ENCODE peak calls at places on chromosomes 3 and 15, in nine cellular contexts. Z, M, D, N, X, Y, L, F and I are unnamed samples.

GRCh38 chr3:107598926-107599754 is 76.4 kb downstream of the BBX start:
- DNase-seq in X (no peak), N (peak), Y (peak), F (peak), M (peak), L (peak), D (peak), Z (peak), I (peak)

GRCh38 chr15:76625267-76625666 is 279.9 kb downstream of the SCAPER start:
- DNase-seq in L (no peak), D (no peak), X (no peak), F (peak), Z (no peak), M (no peak), Y (no peak), N (no peak), I (no peak)

GRCh38 chr3:141449424-141449823 is 37.4 kb upstream of the RASA2 start:
- DNase-seq in D (no peak), X (no peak), N (no peak), Y (no peak), F (no peak), M (no peak), Z (no peak), L (no peak), I (no peak)

GRCh38 chr3:150232992-150233451 is 175.1 kb upstream of the TSC22D2 start:
- DNase-seq in D (peak), F (no peak), Y (no peak), M (peak), Z (peak), X (no peak), N (peak), L (no peak), I (no peak)

GRCh38 chr3:149529099-149529498 is 54.6 kb downstream of the TM4SF4 start:
- DNase-seq in M (no peak), X (no peak), F (no peak), Y (peak), Z (peak), N (no peak), L (no peak), D (no peak), I (no peak)

GRCh38 chr3:98817546-98817945 is 54.4 kb downstream of the ST3GAL6 start:
- DNase-seq in M (no peak), Y (no peak), N (peak), Z (peak), D (peak), F (peak), X (no peak), L (peak), I (no peak)

GRCh38 chr15:60871731-60872130 is 357.4 kb downstream of the RORA start:
- DNase-seq in Y (no peak), X (no peak), M (no peak), N (no peak), D (no peak), L (peak), Z (peak), F (no peak), I (no peak)

GRCh38 chr15:74655424-74655823 is 39.8 kb downstream of the CLK3 start:
- DNase-seq in D (no peak), F (no peak), Y (no peak), L (no peak), M (no peak), N (no peak), Z (peak), X (no peak), I (no peak)

GRCh38 chr15:60000113-60000823 is 3.8 kb upstream of the FOXB1 start:
- DNase-seq in X (no peak), Z (no peak), N (no peak), F (peak), M (no peak), L (no peak), D (no peak), Y (no peak), I (no peak)

GRCh38 chr3:29346828-29347227 is 66.0 kb downstream of the RBMS3 start:
- DNase-seq in Y (no peak), D (peak), Z (peak), M (no peak), L (peak), X (no peak), N (peak), F (no peak), I (no peak)

GRCh38 chr3:141410861-141411771 is 42.8 kb downstream of the ZBTB38 start:
- DNase-seq in Y (peak), F (no peak), D (peak), L (peak), Z (peak), X (no peak), N (peak), M (no peak), I (peak)

GRCh38 chr3:107660316-107660976 is 137.7 kb downstream of the BBX start:
- DNase-seq in L (peak), D (peak), N (peak), Z (peak), M (no peak), X (no peak), F (peak), Y (no peak), I (no peak)

GRCh38 chr3:120567370-120568197 is 28.6 kb upstream of the NDUFB4 start:
- DNase-seq in M (no peak), D (peak), L (peak), F (peak), X (no peak), Y (peak), Z (peak), N (peak), I (no peak)

GRCh38 chr3:136074546-136074945 is 109.0 kb downstream of the PPP2R3A start:
- DNase-seq in D (no peak), M (no peak), N (peak), X (no peak), L (no peak), Y (no peak), F (no peak), Z (peak), I (no peak)

GRCh38 chr3:29705906-29706507 is 425.1 kb downstream of the RBMS3 start:
- DNase-seq in X (no peak), L (no peak), N (no peak), M (no peak), D (no peak), Z (no peak), Y (no peak), F (no peak), I (no peak)

GRCh38 chr3:56813656-56813965 is 11.9 kb upstream of the ARHGEF3 start:
- DNase-seq in F (no peak), M (no peak), D (no peak), Y (peak), X (no peak), L (no peak), N (no peak), Z (no peak), I (no peak)

GRCh38 chr3:141795719-141796435 is 32.7 kb downstream of the GRK7 start:
- DNase-seq in Z (peak), F (peak), M (no peak), Y (no peak), N (peak), X (no peak), D (no peak), L (peak), I (peak)

GRCh38 chr3:62318365-62318751 is 55.0 kb downstream of the FEZF2 start:
- DNase-seq in L (no peak), F (no peak), Z (no peak), X (no peak), D (no peak), Y (no peak), N (no peak), M (no peak), I (no peak)
- H3K27ac ChIP-seq in L (no peak), F (no peak), Z (peak), X (peak), D (no peak), Y (peak), N (peak), M (peak), I (peak)

GRCh38 chr15:30816430-30816829 is 87.3 kb upstream of the FAN1 start:
- DNase-seq in L (no peak), F (no peak), D (no peak), X (no peak), Y (no peak), Z (no peak), N (no peak), M (no peak), I (no peak)
- H3K4me3 ChIP-seq in L (no peak), F (no peak), D (no peak), X (no peak), Y (no peak), Z (no peak), N (no peak), M (no peak), I (no peak)

DNA sequence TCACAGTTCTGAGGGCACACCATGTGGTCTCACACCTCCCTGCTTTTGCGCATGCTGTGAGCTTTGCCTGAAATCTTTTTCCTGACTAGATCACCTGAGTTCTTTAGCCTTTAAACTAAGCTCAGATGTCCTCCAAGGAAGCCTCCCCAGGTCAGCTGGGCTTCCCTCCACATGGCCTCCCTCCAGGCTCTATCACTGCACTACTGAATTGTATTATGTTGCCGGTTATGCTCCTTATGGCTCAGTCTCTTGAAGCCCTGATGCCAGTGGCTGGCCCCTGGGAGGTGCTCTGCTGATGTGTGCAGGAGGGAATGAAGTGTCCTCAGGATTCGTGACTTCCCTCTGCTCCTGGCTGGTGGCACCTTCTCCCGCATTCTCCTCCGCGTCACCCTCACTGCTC is 93.3 kb upstream of the BLM start:
- DNase-seq in X (no peak), L (no peak), Y (no peak), Z (no peak), F (no peak), N (no peak), M (no peak), D (no peak), I (no peak)
- H3K27ac ChIP-seq in X (no peak), L (no peak), Y (no peak), Z (no peak), F (no peak), N (no peak), M (no peak), D (no peak), I (no peak)

DNA sequence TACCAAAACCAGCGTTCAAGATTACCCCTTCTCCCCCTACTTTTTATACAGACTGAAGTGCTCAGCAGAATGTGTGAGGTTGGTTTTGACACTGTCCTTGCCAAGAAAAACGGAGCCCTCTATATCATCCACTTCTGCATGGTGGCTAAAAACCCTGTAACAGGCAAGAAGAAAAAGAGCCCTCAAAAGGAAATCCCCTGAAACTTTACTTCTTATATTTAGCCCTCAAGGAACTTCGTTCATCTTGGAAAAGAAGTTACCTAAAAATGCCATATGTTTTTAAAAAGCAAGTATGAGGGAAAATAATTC is 473.6 kb downstream of the FOXP1 start:
- DNase-seq in N (no peak), Y (no peak), Z (no peak), X (no peak), L (no peak), M (no peak), D (no peak), F (no peak), I (no peak)
- H3K4me3 ChIP-seq in N (no peak), Y (no peak), Z (no peak), X (no peak), L (no peak), M (no peak), D (no peak), F (no peak), I (no peak)

GRCh38 chr3:31189971-31190370 is 295.5 kb upstream of the GADL1 start:
- DNase-seq in M (no peak), N (no peak), L (no peak), Z (no peak), X (no peak), D (no peak), Y (no peak), F (no peak), I (no peak)
- H3K27ac ChIP-seq in M (no peak), N (no peak), L (no peak), Z (no peak), X (no peak), D (no peak), Y (no peak), F (no peak), I (no peak)

DNA sequence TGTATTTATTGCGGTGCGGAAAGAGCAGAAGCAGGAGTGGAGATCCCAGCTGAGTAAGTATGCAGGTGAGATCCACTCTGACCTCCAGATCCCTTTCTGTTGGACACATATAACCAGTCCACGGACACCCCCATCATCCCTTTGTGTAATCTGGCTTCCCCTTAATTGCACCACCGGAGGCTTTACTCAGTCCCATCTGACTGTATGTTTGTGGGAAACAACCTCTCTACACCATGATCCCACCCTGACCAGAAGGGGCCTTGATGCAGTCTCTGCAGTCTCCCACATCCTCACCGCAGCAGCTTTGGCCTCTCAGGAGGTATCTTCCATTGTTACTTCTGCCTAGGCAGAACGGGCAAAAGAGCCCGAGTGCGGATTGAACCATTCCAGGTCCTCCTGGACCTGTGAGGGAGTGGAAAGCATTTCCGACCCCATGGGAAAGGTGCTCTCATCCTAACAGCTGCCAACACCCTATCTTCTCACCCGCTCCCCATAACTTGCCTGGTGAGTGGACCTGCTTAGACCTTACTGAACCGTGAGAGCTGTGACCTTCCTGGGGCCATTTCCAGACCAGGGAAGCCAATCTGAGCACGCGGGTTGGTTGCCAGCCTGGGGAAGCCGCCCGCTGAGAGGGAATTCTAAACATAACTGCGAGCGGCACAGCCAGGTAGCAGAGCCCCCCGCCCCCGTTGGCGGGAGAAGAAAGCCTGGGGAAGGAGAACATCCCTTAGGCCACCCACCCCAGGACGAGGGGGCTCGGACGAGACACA is 1.1 kb downstream of the SLCO2A1 start:
- DNase-seq in F (peak), L (no peak), D (no peak), X (no peak), M (no peak), Z (no peak), Y (no peak), N (no peak), I (no peak)
- H3K4me3 ChIP-seq in F (peak), L (no peak), D (no peak), X (peak), M (peak), Z (peak), Y (peak), N (no peak), I (no peak)

GRCh38 chr3:115999001-115999400 is 375.7 kb downstream of the GAP43 start:
- DNase-seq in M (no peak), Y (no peak), L (no peak), N (no peak), D (no peak), X (no peak), F (no peak), Z (no peak), I (no peak)
- H3K27ac ChIP-seq in M (no peak), Y (no peak), L (peak), N (no peak), D (no peak), X (peak), F (no peak), Z (no peak), I (no peak)

DNA sequence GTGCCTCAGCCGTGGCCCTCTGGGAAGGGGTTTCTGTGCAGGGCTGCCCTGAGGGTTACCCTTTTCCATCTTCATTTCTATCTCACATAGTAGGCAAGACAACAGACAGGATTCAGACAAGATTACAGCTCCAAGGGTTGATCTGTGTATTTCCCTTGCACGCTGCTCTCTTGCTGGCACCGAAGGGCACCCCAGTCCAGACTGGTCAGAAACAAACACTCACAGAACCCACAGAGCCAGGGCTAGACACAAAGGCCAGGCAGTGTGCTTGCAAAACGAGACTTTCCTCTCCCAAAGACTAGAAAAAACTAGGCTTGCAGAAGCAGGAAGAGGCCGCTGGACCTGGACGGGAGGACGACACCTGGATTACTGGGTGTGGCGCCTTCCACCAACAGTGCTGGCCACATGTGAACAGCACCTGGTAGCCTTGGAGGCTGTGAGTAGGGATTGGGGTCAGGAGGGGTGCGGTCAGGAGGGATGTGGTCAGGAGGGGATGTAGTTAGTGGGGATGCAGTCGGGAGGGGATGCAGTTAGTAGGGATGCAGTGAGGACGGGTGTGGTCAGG is 96.8 kb downstream of the BDH1 start:
- DNase-seq in X (no peak), D (no peak), Z (no peak), N (no peak), L (no peak), Y (no peak), M (no peak), F (no peak), I (peak)
- H3K4me3 ChIP-seq in X (no peak), D (no peak), Z (no peak), N (no peak), L (no peak), Y (no peak), M (no peak), F (no peak), I (no peak)